ENCODE peak calls at places on chromosomes 2 and 18, in ten cellular contexts. V is aorta; G is keratinocyte; S is CD8-positive, alpha-beta memory T cell; T is PC-3; Q is GM23338; F is dorsolateral prefrontal cortex; X is GM23248; M is body of pancreas; I is mesendoderm. Z is an unnamed sample.
A peak's percentile ranks its signal among the peaks of the same experiment; 100 is the strongest.

GRCh38 chr18:57854726-57855125 is 51.6 kb upstream of the ATP8B1 start:
- DNase-seq in F (no peak), M (no peak), I (no peak), G (no peak), X (no peak), T (peak; percentile 71), V (no peak), Q (no peak), S (no peak), Z (no peak)

GRCh38 chr2:43106767-43107527 is 119.5 kb downstream of the ZFP36L2 start:
- DNase-seq in S (no peak), Q (no peak), M (no peak), V (peak; percentile 70), T (no peak), I (no peak), G (no peak), F (no peak), X (no peak), Z (no peak)

GRCh38 chr18:49725809-49726514 is 87.4 kb downstream of the ACAA2 start:
- DNase-seq in T (peak; percentile 9), F (no peak), M (peak; percentile 22), V (peak; percentile 82), X (peak; percentile 95), G (no peak), Q (peak; percentile 83), S (no peak), I (peak; percentile 100), Z (no peak)

GRCh38 chr2:1744446-1745170 is at the start of gene PXDN:
- DNase-seq in V (no peak), Q (peak; percentile 72), T (peak; percentile 67), F (no peak), M (peak; percentile 11), I (peak; percentile 74), S (no peak), G (no peak), X (peak; percentile 86), Z (no peak)

GRCh38 chr2:144780983-144781382 is 261.1 kb upstream of the ZEB2 start:
- DNase-seq in M (no peak), I (peak; percentile 6), X (peak; percentile 49), Q (no peak), S (no peak), F (no peak), V (no peak), G (no peak), T (no peak), Z (no peak)

GRCh38 chr2:25159947-25160346 is 8.4 kb downstream of the POMC start:
- DNase-seq in G (no peak), V (no peak), Q (peak; percentile 78), M (no peak), T (no peak), F (no peak), S (no peak), I (peak; percentile 92), X (peak; percentile 16), Z (no peak)

GRCh38 chr2:236941106-236941505 is 144.6 kb upstream of the COPS8 start:
- DNase-seq in Q (no peak), V (no peak), X (no peak), T (no peak), S (no peak), G (no peak), I (peak; percentile 33), F (no peak), M (no peak), Z (no peak)

GRCh38 chr2:172735646-172736418 is at the start of gene RAPGEF4:
- DNase-seq in G (no peak), X (peak; percentile 49), F (no peak), M (peak; percentile 13), T (no peak), Q (peak; percentile 64), I (peak; percentile 17), V (no peak), S (no peak), Z (no peak)

GRCh38 chr2:188884051-188884450 is 90.1 kb upstream of the COL3A1 start:
- DNase-seq in X (peak; percentile 47), Q (no peak), I (no peak), S (no peak), G (no peak), F (no peak), T (no peak), M (no peak), V (no peak), Z (no peak)

GRCh38 chr2:47984041-47984440 is 77.7 kb upstream of the FBXO11 start:
- DNase-seq in F (no peak), Q (no peak), M (no peak), T (peak; percentile 12), G (no peak), S (no peak), V (no peak), X (peak; percentile 6), I (no peak), Z (no peak)

GRCh38 chr2:190084704-190085103 is 22.2 kb upstream of the MSTN start:
- DNase-seq in Q (peak; percentile 29), V (no peak), T (no peak), G (no peak), X (no peak), M (no peak), F (no peak), I (no peak), S (no peak), Z (no peak)

GRCh38 chr2:65053199-65053598 is 3.0 kb upstream of the CEP68 start:
- DNase-seq in I (no peak), F (no peak), V (no peak), T (no peak), M (no peak), G (no peak), S (no peak), Q (no peak), X (no peak), Z (no peak)

GRCh38 chr18:8045890-8046289 is 478.8 kb downstream of the PTPRM start:
- DNase-seq in G (no peak), I (no peak), V (no peak), X (peak; percentile 10), S (no peak), F (no peak), M (no peak), T (no peak), Q (no peak), Z (peak; percentile 13)

GRCh38 chr2:102082591-102083586 is 59.7 kb upstream of the IL1R1 start:
- DNase-seq in Q (no peak), X (peak; percentile 92), F (no peak), T (peak; percentile 56), I (no peak), M (no peak), G (no peak), S (no peak), V (peak; percentile 76), Z (no peak)

GRCh38 chr18:43501099-43501498 is 223.8 kb upstream of the SYT4 start:
- DNase-seq in I (no peak), S (no peak), T (no peak), X (no peak), V (no peak), G (no peak), F (no peak), M (no peak), Q (no peak), Z (no peak)

GRCh38 chr18:63290456-63291200 is 28.9 kb downstream of the BCL2 start:
- DNase-seq in V (no peak), I (peak; percentile 86), Q (peak; percentile 34), G (no peak), M (no peak), F (no peak), S (no peak), T (no peak), X (no peak), Z (no peak)

GRCh38 chr2:189204322-189204941 is 24.9 kb upstream of the COL5A2 start:
- DNase-seq in T (peak; percentile 49), M (no peak), V (no peak), Q (no peak), F (no peak), S (no peak), I (no peak), G (no peak), X (peak; percentile 74), Z (no peak)

DNA sequence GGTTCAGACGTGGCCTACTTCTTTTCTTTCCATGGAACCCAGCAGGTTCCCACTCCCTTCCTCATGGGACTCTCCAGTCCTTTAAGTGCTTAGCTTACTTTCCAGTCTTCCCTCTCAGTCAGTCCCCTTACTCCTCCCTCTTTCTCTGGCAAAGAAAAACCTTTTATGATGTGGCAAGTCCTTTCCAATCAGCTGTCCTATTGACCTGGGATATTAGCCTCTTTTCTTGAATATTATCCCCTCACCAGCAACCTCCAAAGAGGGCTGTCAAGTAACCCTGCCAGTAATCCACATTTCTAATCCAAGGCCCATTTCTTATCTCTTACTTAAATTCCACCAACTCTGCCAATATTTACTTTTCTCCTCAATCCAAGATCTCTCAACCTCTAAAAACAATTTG is 33.4 kb downstream of the NHEJ1 start:
- DNase-seq in Q (no peak), M (no peak), S (no peak), F (no peak), I (peak; percentile 31), V (no peak), G (no peak), X (no peak), T (no peak), Z (no peak)
- H3K27ac ChIP-seq in Q (no peak overlapping the region), M (no peak overlapping the region), S (no peak overlapping the region), F (no peak overlapping the region), I (peak overlapping the region; percentile 23), V (no peak overlapping the region), G (no peak overlapping the region), X (no peak overlapping the region), T (peak overlapping the region; percentile 55), Z (no peak overlapping the region)

DNA sequence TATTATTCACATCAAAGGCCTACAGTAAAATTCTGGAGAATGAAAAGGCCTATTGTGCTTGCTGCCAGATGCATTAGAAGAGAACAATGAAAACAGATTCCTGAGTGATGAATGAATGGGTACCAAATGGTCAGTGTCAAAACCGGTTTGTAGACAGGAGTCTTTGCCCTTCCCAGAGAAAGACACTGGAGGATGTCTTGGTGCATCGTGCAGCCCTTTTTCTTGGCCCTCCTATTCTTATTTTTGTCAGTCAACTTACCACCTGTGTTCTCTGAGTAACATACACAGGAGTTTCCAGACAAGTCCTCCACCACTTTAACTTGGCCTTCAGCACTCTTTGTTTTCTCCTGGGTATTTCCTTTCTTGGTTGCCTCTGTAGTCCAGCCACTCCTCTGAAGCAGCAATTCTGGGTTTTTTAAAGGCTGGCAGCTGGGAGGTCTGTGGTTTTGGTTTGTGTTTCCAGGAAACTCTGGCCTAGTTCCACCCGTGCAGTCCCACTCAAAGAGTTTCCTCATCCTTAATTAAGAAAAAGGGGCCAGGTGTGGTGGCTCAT is 29.4 kb downstream of the PSTPIP2 start:
- DNase-seq in M (no peak), X (peak; percentile 60), Q (peak; percentile 19), G (no peak), I (peak; percentile 36), V (no peak), F (no peak), S (no peak), T (peak; percentile 62), Z (no peak)
- H3K27ac ChIP-seq in M (no peak overlapping the region), X (peak overlapping the region; percentile 9), Q (no peak overlapping the region), G (peak overlapping the region; percentile 26), I (no peak overlapping the region), V (no peak overlapping the region), F (no peak overlapping the region), S (no peak overlapping the region), T (peak overlapping the region; percentile 29), Z (no peak overlapping the region)

GRCh38 chr2:74845217-74845751 is 11.4 kb downstream of the HK2 start:
- DNase-seq in I (peak; percentile 74), S (no peak), M (peak; percentile 85), T (peak; percentile 98), X (peak; percentile 99), V (peak; percentile 94), F (no peak), Q (peak; percentile 58), G (peak; percentile 65), Z (no peak)
- H3K27ac ChIP-seq in I (no peak overlapping the region), S (no peak overlapping the region), M (peak overlapping the region; percentile 74), T (peak overlapping the region; percentile 99), X (peak overlapping the region; percentile 92), V (peak overlapping the region; percentile 84), F (no peak overlapping the region), Q (no peak overlapping the region), G (peak overlapping the region; percentile 93), Z (no peak overlapping the region)

GRCh38 chr2:36453652-36454051 is 98.1 kb downstream of the CRIM1 start:
- DNase-seq in F (no peak), G (no peak), V (no peak), S (no peak), X (peak; percentile 36), M (no peak), I (no peak), T (no peak), Q (no peak), Z (no peak)
- H3K27ac ChIP-seq in F (no peak overlapping the region), G (no peak overlapping the region), V (no peak overlapping the region), S (no peak overlapping the region), X (peak overlapping the region; percentile 62), M (no peak overlapping the region), I (no peak overlapping the region), T (no peak overlapping the region), Q (peak overlapping the region; percentile 7), Z (no peak overlapping the region)

Z was measured in effector memory CD4-positive, alpha-beta T cell.